ENCODE peak calls at places on chromosomes 1 and 21, in ten cellular contexts. One of them, this sample, is unnamed.

GRCh38 chr1:151132676-151133338 is 13.6 kb downstream of the SEMA6C start:
- DNase-seq in Panc1: no peak
- DNase-seq in psoas muscle: no peak
- DNase-seq in CD8-positive, alpha-beta memory T cell: no peak
- DNase-seq in tibial artery: no peak
- DNase-seq in neural progenitor cell: peak; percentile 41
- DNase-seq in fibroblast of lung: no peak
- DNase-seq in H1: no peak
- DNase-seq in LNCaP clone FGC: no peak
- DNase-seq in BE2C: no peak
- DNase-seq in this sample: no peak

GRCh38 chr1:21165076-21165475 is 11.6 kb downstream of the EIF4G3 start:
- DNase-seq in neural progenitor cell: no peak
- DNase-seq in tibial artery: no peak
- DNase-seq in LNCaP clone FGC: peak; percentile 84
- DNase-seq in BE2C: no peak
- DNase-seq in H1: no peak
- DNase-seq in fibroblast of lung: peak; percentile 84
- DNase-seq in Panc1: no peak
- DNase-seq in CD8-positive, alpha-beta memory T cell: no peak
- DNase-seq in psoas muscle: no peak
- DNase-seq in this sample: no peak

GRCh38 chr21:41659791-41660560 is 106.9 kb downstream of the RIPK4 start:
- DNase-seq in BE2C: no peak
- DNase-seq in tibial artery: peak; percentile 78
- DNase-seq in LNCaP clone FGC: no peak
- DNase-seq in neural progenitor cell: no peak
- DNase-seq in psoas muscle: peak; percentile 74
- DNase-seq in Panc1: no peak
- DNase-seq in H1: no peak
- DNase-seq in fibroblast of lung: peak; percentile 37
- DNase-seq in CD8-positive, alpha-beta memory T cell: no peak
- DNase-seq in this sample: no peak

GRCh38 chr21:34008618-34009017 is 64.8 kb upstream of the MRPS6 start:
- DNase-seq in neural progenitor cell: no peak
- DNase-seq in LNCaP clone FGC: no peak
- DNase-seq in fibroblast of lung: no peak
- DNase-seq in BE2C: no peak
- DNase-seq in Panc1: no peak
- DNase-seq in CD8-positive, alpha-beta memory T cell: no peak
- DNase-seq in H1: no peak
- DNase-seq in psoas muscle: no peak
- DNase-seq in tibial artery: no peak
- DNase-seq in this sample: no peak

GRCh38 chr1:246066553-246066952 is 440.5 kb downstream of the SMYD3 start:
- DNase-seq in fibroblast of lung: no peak
- DNase-seq in CD8-positive, alpha-beta memory T cell: no peak
- DNase-seq in psoas muscle: no peak
- DNase-seq in BE2C: no peak
- DNase-seq in LNCaP clone FGC: no peak
- DNase-seq in neural progenitor cell: peak; percentile 45
- DNase-seq in H1: peak; percentile 10
- DNase-seq in Panc1: no peak
- DNase-seq in tibial artery: no peak
- DNase-seq in this sample: no peak

GRCh38 chr1:1433804-1434130 is 1.7 kb upstream of the VWA1 start:
- DNase-seq in LNCaP clone FGC: no peak
- DNase-seq in BE2C: peak; percentile 30
- DNase-seq in CD8-positive, alpha-beta memory T cell: no peak
- DNase-seq in psoas muscle: no peak
- DNase-seq in neural progenitor cell: peak; percentile 45
- DNase-seq in Panc1: no peak
- DNase-seq in fibroblast of lung: no peak
- DNase-seq in H1: no peak
- DNase-seq in tibial artery: no peak
- DNase-seq in this sample: no peak

GRCh38 chr1:54711536-54711935 is 4.1 kb upstream of the TTC4 start:
- DNase-seq in psoas muscle: no peak
- DNase-seq in fibroblast of lung: no peak
- DNase-seq in Panc1: no peak
- DNase-seq in neural progenitor cell: no peak
- DNase-seq in CD8-positive, alpha-beta memory T cell: no peak
- DNase-seq in BE2C: no peak
- DNase-seq in H1: no peak
- DNase-seq in tibial artery: no peak
- DNase-seq in LNCaP clone FGC: no peak
- DNase-seq in this sample: no peak

GRCh38 chr1:145695781-145696629 is 11.2 kb downstream of the PDZK1 start:
- DNase-seq in LNCaP clone FGC: no peak
- DNase-seq in BE2C: no peak
- DNase-seq in fibroblast of lung: no peak
- DNase-seq in H1: no peak
- DNase-seq in neural progenitor cell: no peak
- DNase-seq in CD8-positive, alpha-beta memory T cell: no peak
- DNase-seq in psoas muscle: no peak
- DNase-seq in Panc1: no peak
- DNase-seq in tibial artery: no peak
- DNase-seq in this sample: no peak

GRCh38 chr1:109084563-109085517 is 5.7 kb upstream of the TMEM167B start:
- DNase-seq in Panc1: no peak
- DNase-seq in CD8-positive, alpha-beta memory T cell: no peak
- DNase-seq in BE2C: no peak
- DNase-seq in psoas muscle: no peak
- DNase-seq in LNCaP clone FGC: no peak
- DNase-seq in neural progenitor cell: no peak
- DNase-seq in fibroblast of lung: no peak
- DNase-seq in tibial artery: no peak
- DNase-seq in H1: no peak
- DNase-seq in this sample: no peak

GRCh38 chr1:203473281-203473680 is 2.3 kb upstream of the PRELP start:
- DNase-seq in psoas muscle: no peak
- DNase-seq in BE2C: no peak
- DNase-seq in LNCaP clone FGC: no peak
- DNase-seq in H1: no peak
- DNase-seq in Panc1: no peak
- DNase-seq in neural progenitor cell: no peak
- DNase-seq in CD8-positive, alpha-beta memory T cell: no peak
- DNase-seq in fibroblast of lung: no peak
- DNase-seq in tibial artery: no peak
- DNase-seq in this sample: no peak

GRCh38 chr1:244011251-244011650 is 39.8 kb upstream of the ZBTB18 start:
- DNase-seq in tibial artery: no peak
- DNase-seq in H1: no peak
- DNase-seq in CD8-positive, alpha-beta memory T cell: no peak
- DNase-seq in neural progenitor cell: no peak
- DNase-seq in BE2C: no peak
- DNase-seq in fibroblast of lung: peak; percentile 61
- DNase-seq in psoas muscle: no peak
- DNase-seq in Panc1: no peak
- DNase-seq in LNCaP clone FGC: no peak
- DNase-seq in this sample: peak; percentile 4

GRCh38 chr1:21818661-21819060 is 6.6 kb downstream of the LDLRAD2 start:
- DNase-seq in BE2C: peak; percentile 55
- DNase-seq in LNCaP clone FGC: no peak
- DNase-seq in fibroblast of lung: no peak
- DNase-seq in H1: no peak
- DNase-seq in neural progenitor cell: peak; percentile 73
- DNase-seq in Panc1: no peak
- DNase-seq in tibial artery: no peak
- DNase-seq in psoas muscle: peak; percentile 74
- DNase-seq in CD8-positive, alpha-beta memory T cell: no peak
- DNase-seq in this sample: no peak

GRCh38 chr1:5728956-5729355 is 263.3 kb downstream of the NPHP4 start:
- DNase-seq in BE2C: no peak
- DNase-seq in fibroblast of lung: no peak
- DNase-seq in tibial artery: no peak
- DNase-seq in LNCaP clone FGC: no peak
- DNase-seq in psoas muscle: no peak
- DNase-seq in CD8-positive, alpha-beta memory T cell: no peak
- DNase-seq in neural progenitor cell: no peak
- DNase-seq in Panc1: no peak
- DNase-seq in H1: no peak
- DNase-seq in this sample: no peak

GRCh38 chr1:230823835-230824485 is 44.4 kb downstream of the C1orf198 start:
- DNase-seq in H1: no peak
- DNase-seq in neural progenitor cell: no peak
- DNase-seq in psoas muscle: no peak
- DNase-seq in BE2C: no peak
- DNase-seq in Panc1: no peak
- DNase-seq in CD8-positive, alpha-beta memory T cell: no peak
- DNase-seq in LNCaP clone FGC: no peak
- DNase-seq in tibial artery: no peak
- DNase-seq in fibroblast of lung: no peak
- DNase-seq in this sample: no peak

GRCh38 chr1:94047914-94048313 is 73.0 kb downstream of the ABCA4 start:
- DNase-seq in CD8-positive, alpha-beta memory T cell: no peak
- DNase-seq in psoas muscle: no peak
- DNase-seq in LNCaP clone FGC: no peak
- DNase-seq in BE2C: no peak
- DNase-seq in H1: no peak
- DNase-seq in neural progenitor cell: no peak
- DNase-seq in fibroblast of lung: no peak
- DNase-seq in Panc1: no peak
- DNase-seq in tibial artery: no peak
- DNase-seq in this sample: no peak
- H3K4me3 ChIP-seq in CD8-positive, alpha-beta memory T cell: no peak overlapping the region
- H3K4me3 ChIP-seq in psoas muscle: no peak overlapping the region
- H3K4me3 ChIP-seq in LNCaP clone FGC: no peak overlapping the region
- H3K4me3 ChIP-seq in BE2C: no peak overlapping the region
- H3K4me3 ChIP-seq in H1: no peak overlapping the region
- H3K4me3 ChIP-seq in neural progenitor cell: no peak overlapping the region
- H3K4me3 ChIP-seq in fibroblast of lung: no peak overlapping the region
- H3K4me3 ChIP-seq in Panc1: no peak overlapping the region
- H3K4me3 ChIP-seq in tibial artery: no peak overlapping the region
- H3K4me3 ChIP-seq in this sample: no peak overlapping the region

DNA sequence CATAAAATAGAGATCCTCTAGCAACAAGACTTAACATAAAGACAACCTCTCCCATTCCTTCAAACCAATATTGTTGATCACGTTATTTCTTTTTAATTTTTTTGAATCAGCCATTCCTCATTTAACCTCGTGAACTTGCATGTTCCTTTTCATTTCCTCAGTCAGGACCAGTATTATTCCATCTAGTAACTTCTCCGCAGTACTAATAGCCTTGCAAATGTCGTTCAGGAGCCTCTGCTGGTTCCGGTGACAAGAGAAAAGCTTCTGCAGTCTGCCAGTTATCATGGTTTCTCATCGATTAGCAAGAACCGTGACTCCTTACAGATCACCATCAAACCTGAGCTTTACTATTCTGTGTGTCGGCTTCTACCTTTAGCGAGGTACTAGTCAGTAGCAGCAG is 3.0 kb downstream of the APP start:
- DNase-seq in neural progenitor cell: peak; percentile 16
- DNase-seq in tibial artery: no peak
- DNase-seq in fibroblast of lung: no peak
- DNase-seq in CD8-positive, alpha-beta memory T cell: no peak
- DNase-seq in psoas muscle: no peak
- DNase-seq in BE2C: no peak
- DNase-seq in Panc1: no peak
- DNase-seq in H1: no peak
- DNase-seq in LNCaP clone FGC: no peak
- DNase-seq in this sample: no peak
- H3K4me3 ChIP-seq in neural progenitor cell: peak overlapping the region; percentile 98
- H3K4me3 ChIP-seq in tibial artery: no peak overlapping the region
- H3K4me3 ChIP-seq in fibroblast of lung: peak overlapping the region; percentile 30
- H3K4me3 ChIP-seq in CD8-positive, alpha-beta memory T cell: no peak overlapping the region
- H3K4me3 ChIP-seq in psoas muscle: peak overlapping the region; percentile 77
- H3K4me3 ChIP-seq in BE2C: peak overlapping the region; percentile 94
- H3K4me3 ChIP-seq in Panc1: peak overlapping the region; percentile 81
- H3K4me3 ChIP-seq in H1: peak overlapping the region; percentile 96
- H3K4me3 ChIP-seq in LNCaP clone FGC: peak overlapping the region; percentile 3
- H3K4me3 ChIP-seq in this sample: peak overlapping the region; percentile 1

DNA sequence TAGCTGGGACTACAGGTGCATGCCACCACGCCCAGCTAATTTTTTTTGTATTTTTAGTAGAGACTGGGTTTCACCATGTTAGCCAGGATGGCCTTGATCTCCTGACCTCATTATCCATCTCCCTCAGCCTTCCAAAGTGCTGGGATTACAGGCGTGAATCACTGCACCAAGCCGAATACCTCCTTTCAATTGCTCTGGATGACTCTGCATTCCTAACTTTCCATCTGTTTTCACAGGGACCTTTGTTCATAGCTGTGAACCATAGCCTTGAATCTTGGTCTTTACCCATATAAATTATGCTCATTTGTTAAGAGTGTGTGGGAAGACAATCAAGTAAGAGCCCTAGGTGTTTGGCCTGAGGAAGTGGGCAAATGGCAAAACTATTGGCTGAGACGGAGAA is 422.7 kb downstream of the DISC1 start:
- DNase-seq in tibial artery: no peak
- DNase-seq in LNCaP clone FGC: no peak
- DNase-seq in Panc1: no peak
- DNase-seq in psoas muscle: no peak
- DNase-seq in neural progenitor cell: no peak
- DNase-seq in CD8-positive, alpha-beta memory T cell: no peak
- DNase-seq in BE2C: no peak
- DNase-seq in H1: no peak
- DNase-seq in fibroblast of lung: no peak
- DNase-seq in this sample: no peak
- H3K4me3 ChIP-seq in tibial artery: no peak overlapping the region
- H3K4me3 ChIP-seq in LNCaP clone FGC: no peak overlapping the region
- H3K4me3 ChIP-seq in Panc1: no peak overlapping the region
- H3K4me3 ChIP-seq in psoas muscle: no peak overlapping the region
- H3K4me3 ChIP-seq in neural progenitor cell: no peak overlapping the region
- H3K4me3 ChIP-seq in CD8-positive, alpha-beta memory T cell: no peak overlapping the region
- H3K4me3 ChIP-seq in BE2C: no peak overlapping the region
- H3K4me3 ChIP-seq in H1: no peak overlapping the region
- H3K4me3 ChIP-seq in fibroblast of lung: no peak overlapping the region
- H3K4me3 ChIP-seq in this sample: no peak overlapping the region

GRCh38 chr21:16589499-16589898 is 859.7 kb downstream of the USP25 start:
- DNase-seq in fibroblast of lung: no peak
- DNase-seq in tibial artery: no peak
- DNase-seq in LNCaP clone FGC: no peak
- DNase-seq in H1: no peak
- DNase-seq in neural progenitor cell: no peak
- DNase-seq in CD8-positive, alpha-beta memory T cell: no peak
- DNase-seq in psoas muscle: no peak
- DNase-seq in Panc1: no peak
- DNase-seq in BE2C: no peak
- DNase-seq in this sample: no peak

GRCh38 chr21:16589046-16589445 is 859.3 kb downstream of the USP25 start:
- DNase-seq in BE2C: no peak
- DNase-seq in fibroblast of lung: no peak
- DNase-seq in CD8-positive, alpha-beta memory T cell: no peak
- DNase-seq in LNCaP clone FGC: no peak
- DNase-seq in tibial artery: no peak
- DNase-seq in Panc1: no peak
- DNase-seq in H1: no peak
- DNase-seq in psoas muscle: no peak
- DNase-seq in neural progenitor cell: no peak
- DNase-seq in this sample: no peak

GRCh38 chr21:16588433-16588860 is 858.7 kb downstream of the USP25 start:
- DNase-seq in H1: no peak
- DNase-seq in BE2C: peak; percentile 91
- DNase-seq in fibroblast of lung: peak; percentile 77
- DNase-seq in tibial artery: peak; percentile 78
- DNase-seq in neural progenitor cell: peak; percentile 75
- DNase-seq in CD8-positive, alpha-beta memory T cell: no peak
- DNase-seq in psoas muscle: peak; percentile 63
- DNase-seq in Panc1: peak; percentile 32
- DNase-seq in LNCaP clone FGC: no peak
- DNase-seq in this sample: peak; percentile 49

GRCh38 chr21:16587141-16587570 is 857.4 kb downstream of the USP25 start:
- DNase-seq in psoas muscle: peak; percentile 76
- DNase-seq in Panc1: peak; percentile 20
- DNase-seq in CD8-positive, alpha-beta memory T cell: no peak
- DNase-seq in fibroblast of lung: peak; percentile 77
- DNase-seq in BE2C: peak; percentile 77
- DNase-seq in neural progenitor cell: no peak
- DNase-seq in H1: no peak
- DNase-seq in LNCaP clone FGC: peak; percentile 95
- DNase-seq in tibial artery: peak; percentile 53
- DNase-seq in this sample: peak; percentile 32

GRCh38 chr21:16587671-16588379 is 858.0 kb downstream of the USP25 start:
- DNase-seq in Panc1: no peak
- DNase-seq in LNCaP clone FGC: no peak
- DNase-seq in CD8-positive, alpha-beta memory T cell: no peak
- DNase-seq in neural progenitor cell: peak; percentile 12
- DNase-seq in BE2C: peak; percentile 45
- DNase-seq in tibial artery: peak; percentile 28
- DNase-seq in fibroblast of lung: peak; percentile 94
- DNase-seq in psoas muscle: no peak
- DNase-seq in H1: no peak
- DNase-seq in this sample: no peak
- H3K4me3 ChIP-seq in Panc1: peak overlapping the region; percentile 39
- H3K4me3 ChIP-seq in LNCaP clone FGC: peak overlapping the region; percentile 30
- H3K4me3 ChIP-seq in CD8-positive, alpha-beta memory T cell: no peak overlapping the region
- H3K4me3 ChIP-seq in neural progenitor cell: peak overlapping the region; percentile 43
- H3K4me3 ChIP-seq in BE2C: peak overlapping the region; percentile 56
- H3K4me3 ChIP-seq in tibial artery: peak overlapping the region; percentile 59
- H3K4me3 ChIP-seq in fibroblast of lung: peak overlapping the region; percentile 70
- H3K4me3 ChIP-seq in psoas muscle: peak overlapping the region; percentile 64
- H3K4me3 ChIP-seq in H1: peak overlapping the region; percentile 25
- H3K4me3 ChIP-seq in this sample: peak overlapping the region; percentile 58